ENCODE peak calls at places on chromosome X, in four cellular contexts. J, F, L and O are unnamed samples.

GRCh38 chrX:156005144-156005543 is 7.6 kb downstream of the IL9R start:
- DNase-seq in J (peak), F (peak), L (no peak), O (no peak)

GRCh38 chrX:130615941-130616340 is 214.2 kb downstream of the RBMX2 start:
- DNase-seq in L (no peak), F (no peak), J (no peak), O (no peak)

GRCh38 chrX:44244008-44244407 is 99.5 kb downstream of the EFHC2 start:
- DNase-seq in L (peak), J (no peak), F (no peak), O (no peak)

GRCh38 chrX:129678176-129678880 is 23.6 kb upstream of the APLN start:
- DNase-seq in F (no peak), L (no peak), J (peak), O (no peak)

GRCh38 chrX:74431807-74432206 is 10.5 kb downstream of the SLC16A2 start:
- DNase-seq in J (peak), L (no peak), F (no peak), O (no peak)

GRCh38 chrX:9573282-9574106 is 108.6 kb downstream of the TBL1X start:
- DNase-seq in J (peak), F (peak), L (no peak), O (no peak)

GRCh38 chrX:18542131-18542530 is 116.7 kb downstream of the CDKL5 start:
- DNase-seq in L (no peak), F (no peak), J (no peak), O (no peak)

GRCh38 chrX:45353462-45353861 is 152.8 kb upstream of the DIPK2B start:
- DNase-seq in L (no peak), J (no peak), F (no peak), O (no peak)

GRCh38 chrX:106698693-106699092 is 27.8 kb upstream of the RNF128 start:
- DNase-seq in F (no peak), L (no peak), J (no peak), O (no peak)

GRCh38 chrX:40877869-40878268 is 142.5 kb upstream of the MED14 start:
- DNase-seq in J (no peak), F (no peak), L (peak), O (no peak)

GRCh38 chrX:134948333-134949241 is 42.2 kb upstream of the SMIM10 start:
- DNase-seq in J (no peak), L (no peak), F (no peak), O (no peak)

GRCh38 chrX:41010188-41010846 is 74.9 kb upstream of the USP9X start:
- DNase-seq in L (peak), F (peak), J (peak), O (peak)

GRCh38 chrX:67607436-67607835 is 63.6 kb downstream of the AR start:
- DNase-seq in F (no peak), J (no peak), L (no peak), O (no peak)

GRCh38 chrX:120791013-120791643 is 84.5 kb downstream of the CT47B1 start:
- DNase-seq in F (peak), J (no peak), L (peak), O (peak)

GRCh38 chrX:39946822-39947221 is 150.9 kb downstream of the BCOR start:
- DNase-seq in L (no peak), F (no peak), J (no peak), O (no peak)

GRCh38 chrX:112760697-112761096 is 79.9 kb downstream of the AMOT start:
- DNase-seq in F (no peak), L (no peak), J (peak), O (no peak)

GRCh38 chrX:132775230-132775823 is 183.1 kb downstream of the HS6ST2 start:
- DNase-seq in J (no peak), F (no peak), L (no peak), O (no peak)

GRCh38 chrX:132267392-132267791 is 48.1 kb upstream of the RAP2C start:
- DNase-seq in F (no peak), J (no peak), L (no peak), O (no peak)

GRCh38 chrX:39258331-39258730 is 457.1 kb downstream of the MID1IP1 start:
- DNase-seq in L (no peak), F (no peak), J (peak), O (peak)

GRCh38 chrX:134821370-134821769 is 163.1 kb upstream of the PLAC1 start:
- DNase-seq in F (no peak), J (no peak), L (no peak), O (no peak)

GRCh38 chrX:63470506-63470905 is 119.4 kb upstream of the SPIN4 start:
- DNase-seq in J (peak), F (no peak), L (no peak), O (no peak)

GRCh38 chrX:35104626-35105025 is 162.0 kb downstream of the FAM47B start:
- DNase-seq in F (no peak), J (no peak), L (no peak), O (no peak)

GRCh38 chrX:154720067-154720466 is 30.8 kb downstream of the GAB3 start:
- DNase-seq in J (no peak), F (no peak), L (no peak), O (no peak)

GRCh38 chrX:69032601-69033000 is 132.7 kb downstream of the PJA1 start:
- DNase-seq in J (no peak), F (no peak), L (no peak), O (no peak)

GRCh38 chrX:150324035-150324728 is 38.9 kb upstream of the MAMLD1 start:
- DNase-seq in J (no peak), F (no peak), L (no peak), O (no peak)

GRCh38 chrX:39730671-39731389 is 366.9 kb downstream of the BCOR start:
- DNase-seq in J (peak), L (peak), F (peak), O (peak)

GRCh38 chrX:4944767-4945166 is 1231.3 kb upstream of the PRKX start:
- DNase-seq in F (no peak), L (no peak), J (no peak), O (no peak)